ENCODE peak calls at places on chromosomes 5 and 9, in ten cellular contexts. Y is CD8-positive, alpha-beta T cell; D is astrocyte; F is AG09309; E is PC-3; X is fibroblast of pulmonary artery; K is osteoblast; Z is psoas muscle; C is foreskin fibroblast; N is astrocyte of the spinal cord. J is an unnamed sample.

GRCh38 chr9:124486778-124487490 is 20.3 kb downstream of the NR5A1 start:
- DNase-seq in Y (no peak), D (no peak), F (no peak), E (no peak), X (no peak), K (no peak), Z (no peak), C (no peak), N (no peak), J (no peak)

GRCh38 chr5:146410272-146410671 is 36.9 kb upstream of the TCERG1 start:
- DNase-seq in Y (no peak), D (no peak), F (no peak), E (no peak), X (no peak), K (no peak), Z (no peak), C (no peak), N (no peak), J (no peak)

GRCh38 chr9:37800631-37801286 is at the start of gene DCAF10:
- DNase-seq in Y (peak; percentile 88), D (peak; percentile 74), F (peak; percentile 35), E (peak; percentile 73), X (peak; percentile 84), K (peak; percentile 94), Z (peak; percentile 93), C (peak; percentile 95), N (peak; percentile 85), J (peak; percentile 89)

GRCh38 chr9:136561779-136562178 is 15.9 kb upstream of the NOTCH1 start:
- DNase-seq in Y (no peak), D (no peak), F (no peak), E (no peak), X (no peak), K (no peak), Z (peak; percentile 40), C (no peak), N (no peak), J (no peak)

GRCh38 chr5:121979691-121980090 is 17.9 kb downstream of the SRFBP1 start:
- DNase-seq in Y (no peak), D (no peak), F (no peak), E (no peak), X (no peak), K (no peak), Z (no peak), C (no peak), N (no peak), J (no peak)

GRCh38 chr5:57406591-57406990 is 76.0 kb downstream of the ACTBL2 start:
- DNase-seq in Y (no peak), D (no peak), F (no peak), E (no peak), X (no peak), K (no peak), Z (no peak), C (no peak), N (no peak), J (no peak)

GRCh38 chr5:133261993-133262392 is 210.2 kb downstream of the HSPA4 start:
- DNase-seq in Y (no peak), D (no peak), F (no peak), E (no peak), X (no peak), K (no peak), Z (no peak), C (no peak), N (no peak), J (no peak)

GRCh38 chr9:121178676-121179372 is 22.8 kb downstream of the RAB14 start:
- DNase-seq in Y (no peak), D (no peak), F (no peak), E (no peak), X (no peak), K (no peak), Z (no peak), C (no peak), N (no peak), J (no peak)

GRCh38 chr5:165723931-165724330 is 2218.5 kb downstream of the MAT2B start:
- DNase-seq in Y (no peak), D (no peak), F (no peak), E (no peak), X (no peak), K (no peak), Z (no peak), C (no peak), N (no peak), J (no peak)

DNA sequence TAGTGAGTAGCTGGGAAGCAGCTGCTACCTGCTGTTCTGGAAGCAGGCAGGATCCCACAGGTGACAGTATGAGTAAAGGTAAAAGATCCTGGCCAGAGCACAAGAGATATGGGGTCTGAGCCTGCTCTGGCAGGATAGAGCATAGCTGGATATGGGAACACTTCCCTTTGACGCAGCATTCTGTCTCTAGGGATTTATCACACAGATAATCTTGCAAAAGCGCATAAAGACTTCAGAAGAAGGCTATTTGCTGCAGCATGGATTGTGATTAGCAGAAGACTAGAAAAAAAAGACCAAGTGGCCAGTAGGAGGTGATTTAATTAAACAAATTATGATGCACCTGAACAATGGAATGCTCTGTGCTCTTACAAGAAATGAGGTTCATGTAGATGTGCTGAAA is 52.4 kb upstream of the PWWP2A start:
- DNase-seq in Y (no peak), D (no peak), F (no peak), E (no peak), X (peak; percentile 60), K (no peak), Z (no peak), C (no peak), N (no peak), J (no peak)
- H3K4me3 ChIP-seq in Y (no peak overlapping the region), D (no peak overlapping the region), F (no peak overlapping the region), E (no peak overlapping the region), X (no peak overlapping the region), K (no peak overlapping the region), Z (no peak overlapping the region), C (no peak overlapping the region), N (no peak overlapping the region), J (no peak overlapping the region)

GRCh38 chr9:23849379-23849778 is 23.3 kb upstream of the ELAVL2 start:
- DNase-seq in Y (no peak), D (no peak), F (no peak), E (no peak), X (no peak), K (no peak), Z (no peak), C (no peak), N (no peak), J (no peak)
- H3K4me3 ChIP-seq in Y (no peak overlapping the region), D (peak overlapping the region; percentile 45), F (no peak overlapping the region), E (no peak overlapping the region), X (no peak overlapping the region), K (no peak overlapping the region), Z (no peak overlapping the region), C (no peak overlapping the region), N (peak overlapping the region; percentile 54), J (no peak overlapping the region)

DNA sequence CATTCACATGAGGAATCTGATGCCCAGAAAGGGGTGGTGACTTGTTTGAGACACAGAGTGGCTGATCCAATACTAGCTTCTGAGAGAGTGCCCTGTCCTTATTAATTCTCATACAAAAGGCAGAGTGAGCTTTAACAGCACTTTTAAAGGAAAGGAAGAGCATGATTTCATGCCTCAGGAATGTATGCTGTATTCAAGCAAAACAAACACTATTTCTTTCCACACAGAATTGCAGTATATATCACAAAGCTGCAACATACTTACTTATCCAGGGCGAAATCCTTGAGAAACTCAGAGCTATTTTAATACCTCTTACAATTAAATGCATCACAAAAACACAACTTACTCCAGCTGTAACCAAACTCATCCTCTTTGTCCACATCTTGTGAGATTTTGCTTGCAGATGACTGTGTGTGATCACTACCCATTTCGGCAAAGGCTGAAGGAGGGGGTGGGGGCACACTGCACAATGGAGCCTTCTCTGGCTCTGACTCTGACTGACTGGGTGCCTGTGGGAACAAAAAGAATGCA is 139.8 kb downstream of the MPDZ start:
- DNase-seq in Y (no peak), D (peak; percentile 86), F (peak; percentile 63), E (peak; percentile 82), X (peak; percentile 92), K (peak; percentile 43), Z (no peak), C (peak; percentile 84), N (peak; percentile 91), J (no peak)
- H3K4me3 ChIP-seq in Y (no peak overlapping the region), D (peak overlapping the region; percentile 44), F (peak overlapping the region; percentile 22), E (peak overlapping the region; percentile 49), X (peak overlapping the region; percentile 42), K (peak overlapping the region; percentile 50), Z (no peak overlapping the region), C (peak overlapping the region; percentile 18), N (peak overlapping the region; percentile 22), J (no peak overlapping the region)

GRCh38 chr9:122370869-122371467 is at the start of gene PTGS1:
- DNase-seq in Y (no peak), D (no peak), F (no peak), E (no peak), X (peak; percentile 54), K (peak; percentile 85), Z (peak; percentile 70), C (peak; percentile 86), N (no peak), J (no peak)

GRCh38 chr9:122367779-122368460 is 2.9 kb upstream of the PTGS1 start:
- DNase-seq in Y (no peak), D (no peak), F (no peak), E (peak; percentile 74), X (no peak), K (no peak), Z (no peak), C (no peak), N (no peak), J (no peak)

GRCh38 chr9:122371851-122372250 is 1.0 kb downstream of the PTGS1 start:
- DNase-seq in Y (no peak), D (no peak), F (no peak), E (no peak), X (no peak), K (no peak), Z (no peak), C (no peak), N (no peak), J (no peak)

GRCh38 chr9:122368642-122369041 is 2.2 kb upstream of the PTGS1 start:
- DNase-seq in Y (no peak), D (no peak), F (no peak), E (no peak), X (no peak), K (no peak), Z (no peak), C (no peak), N (no peak), J (no peak)

GRCh38 chr9:122370303-122370702 is 521 bp upstream of the PTGS1 start:
- DNase-seq in Y (no peak), D (no peak), F (no peak), E (no peak), X (no peak), K (no peak), Z (no peak), C (no peak), N (no peak), J (no peak)
- H3K4me3 ChIP-seq in Y (no peak overlapping the region), D (no peak overlapping the region), F (no peak overlapping the region), E (no peak overlapping the region), X (peak overlapping the region; percentile 70), K (peak overlapping the region; percentile 66), Z (peak overlapping the region; percentile 56), C (peak overlapping the region; percentile 61), N (no peak overlapping the region), J (peak overlapping the region; percentile 51)

J was measured in vagina.